ENCODE peak calls at places on chromosomes 1 and 21, in eight cellular contexts. C is ascending aorta, P is IMR-90, G is activated B cell treated with CpG ODN at 0.5 μM for 24 hours, W is astrocyte of the spinal cord, S is OCI-LY7, K is body of pancreas, A is psoas muscle. Q is an unnamed sample.

GRCh38 chr1:206703647-206704046 is 18.9 kb downstream of the MAPKAPK2 start:
- DNase-seq in S (no peak), C (no peak), K (no peak), G (peak), P (peak), W (peak), A (no peak), Q (no peak)

GRCh38 chr1:180029524-180030130 is 75.0 kb downstream of the CEP350 start:
- DNase-seq in W (no peak), G (no peak), C (no peak), S (no peak), P (no peak), K (no peak), A (no peak), Q (no peak)

GRCh38 chr1:20449736-20450311 is 36.2 kb downstream of the CAMK2N1 start:
- DNase-seq in K (no peak), W (no peak), S (no peak), C (no peak), G (no peak), P (peak), A (no peak), Q (no peak)

GRCh38 chr1:149986486-149987296 is 23.8 kb downstream of the OTUD7B start:
- DNase-seq in K (no peak), C (no peak), G (no peak), A (no peak), S (no peak), W (peak), P (peak), Q (no peak)

GRCh38 chr1:6351480-6352137 is 42.0 kb downstream of the ACOT7 start:
- DNase-seq in K (peak), G (no peak), W (no peak), A (peak), S (no peak), C (no peak), P (no peak), Q (no peak)

GRCh38 chr1:43978551-43979260 is at the start of gene B4GALT2:
- DNase-seq in G (peak), W (no peak), P (no peak), C (no peak), A (peak), K (peak), S (no peak), Q (peak)

GRCh38 chr21:44654576-44654950 is at the start of gene KRTAP12-4:
- DNase-seq in W (no peak), P (no peak), K (no peak), C (no peak), G (no peak), S (no peak), A (no peak), Q (no peak)

GRCh38 chr1:65524931-65525296 is 104.4 kb downstream of the LEPR start:
- DNase-seq in K (no peak), S (no peak), W (no peak), A (no peak), P (no peak), G (no peak), C (no peak), Q (no peak)

GRCh38 chr1:234507626-234508387 is 28.8 kb upstream of the TARBP1 start:
- DNase-seq in G (no peak), P (no peak), K (no peak), W (no peak), C (no peak), A (no peak), S (no peak), Q (no peak)

GRCh38 chr1:41492341-41492848 is 7.9 kb upstream of the EDN2 start:
- DNase-seq in K (no peak), S (peak), G (no peak), W (no peak), P (no peak), A (peak), C (no peak), Q (no peak)

GRCh38 chr1:164868990-164869389 is 310.0 kb downstream of the PBX1 start:
- DNase-seq in P (no peak), G (no peak), S (no peak), W (no peak), K (no peak), C (no peak), A (no peak), Q (no peak)

GRCh38 chr1:164863056-164863455 is 304.1 kb downstream of the PBX1 start:
- DNase-seq in S (no peak), P (no peak), K (no peak), A (no peak), C (no peak), G (no peak), W (no peak), Q (no peak)

GRCh38 chr1:164861632-164862031 is 302.6 kb downstream of the PBX1 start:
- DNase-seq in W (no peak), P (no peak), A (no peak), C (no peak), G (no peak), S (no peak), K (no peak), Q (no peak)

DNA sequence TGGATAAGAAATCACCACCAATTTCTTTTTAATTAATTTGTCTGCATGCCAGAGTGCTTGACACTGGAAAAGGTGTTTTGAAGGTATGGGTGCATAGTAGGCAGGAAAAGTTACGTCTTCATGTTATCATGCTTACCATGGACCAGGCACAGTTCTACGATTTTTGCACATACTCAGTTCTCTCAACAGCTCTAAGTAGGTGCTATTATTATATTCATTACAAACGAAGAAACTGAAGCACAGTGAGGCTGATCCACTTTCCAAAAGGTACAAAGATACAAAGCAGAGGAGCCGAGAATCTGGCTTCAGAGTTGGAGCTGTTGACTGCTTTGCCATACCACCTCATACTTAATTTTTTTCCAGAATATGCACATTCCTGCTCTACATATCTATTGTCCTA is 306.4 kb downstream of the PBX1 start:
- DNase-seq in C (no peak), K (no peak), W (no peak), A (no peak), G (no peak), S (no peak), P (no peak), Q (no peak)
- TF ChIP-seq CTCF in C (no peak), K (no peak), W (no peak), A (no peak), G (no peak), S (no peak), P (no peak), Q (no peak)

GRCh38 chr1:106222415-106222814 is 834.1 kb upstream of the PRMT6 start:
- DNase-seq in S (no peak), W (peak), A (no peak), P (no peak), C (no peak), K (no peak), G (no peak), Q (no peak)

GRCh38 chr1:106217765-106218164 is 838.7 kb upstream of the PRMT6 start:
- DNase-seq in A (no peak), K (no peak), S (no peak), G (no peak), P (no peak), C (no peak), W (no peak), Q (no peak)
- TF ChIP-seq CTCF in A (no peak), K (no peak), S (no peak), G (no peak), P (no peak), C (no peak), W (peak), Q (no peak)

DNA sequence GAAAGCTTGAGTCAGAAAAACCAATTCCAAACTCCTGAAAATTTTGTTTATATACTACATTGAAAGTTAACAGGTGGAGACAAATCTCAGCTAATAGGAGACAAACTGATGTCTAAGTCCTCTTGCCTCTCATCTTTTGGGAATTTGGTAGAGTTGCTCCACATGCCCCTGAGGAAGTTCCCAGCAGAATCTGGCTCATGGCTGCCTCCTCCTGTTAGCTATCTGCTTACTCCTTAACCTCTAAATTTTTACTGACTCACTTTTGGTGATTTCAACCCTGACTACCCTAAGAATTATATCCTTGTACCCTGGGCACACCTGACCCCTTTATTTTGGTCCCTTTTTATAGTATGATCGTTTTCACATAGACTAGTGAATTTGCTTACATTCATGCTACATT is 633.7 kb upstream of the USP24 start:
- DNase-seq in C (no peak), P (peak), A (no peak), K (no peak), S (no peak), W (no peak), G (no peak), Q (no peak)
- TF ChIP-seq CTCF in C (peak), P (peak), A (no peak), K (no peak), S (no peak), W (peak), G (no peak), Q (no peak)

GRCh38 chr21:45816794-45817193 is 164.8 kb upstream of the COL6A1 start:
- DNase-seq in P (no peak), S (no peak), A (no peak), C (no peak), G (no peak), K (no peak), W (no peak), Q (no peak)

GRCh38 chr21:45819478-45820170 is 161.9 kb upstream of the COL6A1 start:
- DNase-seq in P (no peak), A (peak), S (no peak), C (no peak), W (peak), G (no peak), K (no peak), Q (no peak)

GRCh38 chr21:45818904-45819285 is 162.7 kb upstream of the COL6A1 start:
- DNase-seq in C (no peak), W (peak), A (no peak), K (no peak), S (no peak), P (peak), G (no peak), Q (peak)

GRCh38 chr21:45817345-45817744 is 164.2 kb upstream of the COL6A1 start:
- DNase-seq in P (no peak), W (peak), K (no peak), C (no peak), S (no peak), A (no peak), G (no peak), Q (no peak)

DNA sequence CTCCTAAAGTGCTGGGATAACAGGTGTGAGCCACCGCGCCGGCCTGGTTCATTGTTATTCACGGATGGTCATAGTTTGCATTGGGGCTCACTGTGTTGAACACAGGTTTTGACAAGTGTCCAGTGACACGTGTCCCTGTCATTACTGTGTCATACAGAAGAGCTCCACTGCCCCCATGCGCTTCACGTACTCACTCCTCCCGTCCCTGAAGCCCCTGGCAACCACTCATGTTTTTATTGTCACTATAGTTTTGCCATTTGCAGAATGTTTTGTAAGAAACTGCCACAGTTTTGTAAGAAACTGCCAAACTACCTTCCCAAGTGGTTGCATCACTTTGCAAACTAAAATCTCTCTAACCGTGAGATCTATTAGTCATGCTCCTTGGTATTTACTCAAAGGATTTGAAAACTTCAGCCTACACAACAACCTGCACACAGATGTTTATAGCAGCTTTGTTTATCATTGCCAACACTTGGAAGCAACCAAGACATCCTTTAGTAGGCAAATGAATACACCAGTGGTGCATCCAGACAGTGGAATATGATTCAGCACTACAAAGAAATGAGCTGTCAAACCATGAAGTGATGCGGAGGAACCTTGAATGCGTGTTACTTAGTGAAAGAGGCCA is 163.2 kb upstream of the COL6A1 start:
- DNase-seq in A (no peak), G (no peak), W (no peak), C (no peak), K (no peak), S (peak), P (peak), Q (no peak)
- TF ChIP-seq CTCF in A (no peak), G (no peak), W (no peak), C (no peak), K (no peak), S (no peak), P (no peak), Q (no peak)

GRCh38 chr1:25504706-25505560 is 38.5 kb upstream of the LDLRAP1 start:
- DNase-seq in P (peak), K (no peak), C (no peak), A (no peak), G (no peak), W (no peak), S (peak), Q (no peak)

GRCh38 chr1:25500694-25501093 is 42.7 kb upstream of the LDLRAP1 start:
- DNase-seq in G (no peak), A (no peak), W (no peak), P (no peak), K (no peak), S (no peak), C (no peak), Q (no peak)

GRCh38 chr1:25502957-25503356 is 40.4 kb upstream of the LDLRAP1 start:
- DNase-seq in K (no peak), W (peak), P (peak), C (no peak), A (no peak), S (no peak), G (no peak), Q (no peak)

GRCh38 chr1:25503551-25504426 is 39.6 kb upstream of the LDLRAP1 start:
- DNase-seq in A (peak), W (no peak), G (peak), K (peak), S (peak), C (no peak), P (no peak), Q (peak)

DNA sequence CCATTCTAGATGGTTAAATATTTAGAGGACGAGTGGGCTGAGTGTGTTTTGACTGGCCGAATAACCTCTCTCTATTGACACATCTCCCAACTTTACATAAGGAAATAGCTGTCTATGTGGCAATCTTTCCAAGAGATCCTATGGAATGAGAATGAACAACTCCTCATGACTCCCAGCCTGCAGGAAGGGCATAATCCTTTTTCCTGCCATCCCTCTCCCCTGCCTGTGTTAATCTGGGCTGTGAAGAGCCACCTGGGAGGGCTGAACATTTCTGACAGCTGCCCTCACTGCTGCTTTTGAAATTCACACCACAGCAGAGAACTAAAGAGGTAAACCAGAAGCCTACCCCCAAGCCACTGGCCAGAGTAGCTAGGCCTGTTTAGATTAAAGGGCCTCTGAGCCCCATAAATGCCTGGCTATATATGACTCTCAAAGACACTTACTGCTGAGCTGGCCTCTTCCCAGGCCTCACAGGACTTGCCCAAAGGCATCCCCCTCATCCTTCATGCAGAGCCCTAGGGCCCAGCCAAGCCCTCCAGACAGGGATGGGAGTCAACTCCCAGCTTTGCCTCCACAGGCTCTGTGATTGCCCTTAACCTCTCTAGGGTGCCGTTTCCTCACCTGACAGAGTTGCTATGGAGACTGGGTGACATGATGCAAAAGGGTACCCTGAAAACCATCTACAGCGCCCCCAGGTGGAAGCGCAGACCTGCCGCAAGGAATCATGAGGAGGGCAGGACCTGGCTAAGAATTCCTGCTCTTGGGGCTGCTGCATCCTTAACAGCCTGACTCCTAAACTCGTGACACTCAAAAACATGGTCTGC is 42.0 kb upstream of the LDLRAP1 start:
- DNase-seq in P (peak), A (no peak), K (no peak), G (no peak), W (no peak), C (no peak), S (no peak), Q (no peak)
- TF ChIP-seq CTCF in P (peak), A (no peak), K (no peak), G (no peak), W (peak), C (no peak), S (peak), Q (no peak)

DNA sequence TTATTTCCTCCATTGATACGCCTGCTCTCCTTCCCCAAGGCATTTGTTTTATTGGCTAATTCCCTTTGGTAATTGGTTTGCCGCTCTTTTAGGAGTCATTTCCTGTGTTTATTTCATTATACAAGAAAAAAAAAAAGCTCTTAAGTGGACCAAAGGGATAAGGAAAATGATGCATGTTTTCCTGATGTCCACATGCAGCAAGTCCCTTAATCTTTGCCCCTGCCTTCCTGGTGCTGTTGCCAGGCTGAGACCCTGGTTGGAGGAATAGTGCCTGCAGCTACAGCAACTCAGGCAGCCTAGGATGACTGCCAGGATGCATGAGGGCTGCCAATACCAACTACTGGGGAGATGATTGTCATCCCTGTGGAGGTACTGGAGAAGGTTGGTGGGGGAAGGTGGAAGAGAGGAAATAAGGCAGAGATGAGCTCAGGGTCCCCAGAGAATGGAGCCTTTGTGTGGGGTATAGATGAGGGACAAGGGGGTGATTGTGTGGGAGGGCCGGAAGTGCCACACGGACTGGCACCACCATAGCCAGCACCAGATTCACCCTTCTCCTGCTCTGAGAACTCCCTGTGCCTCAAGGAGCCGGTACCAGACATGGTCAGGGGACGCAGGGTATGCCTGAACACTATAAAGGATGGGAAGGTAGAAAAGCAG is 6.1 kb upstream of the GATAD2B start:
- DNase-seq in S (no peak), G (no peak), K (no peak), A (no peak), C (no peak), W (peak), P (peak), Q (no peak)
- TF ChIP-seq CTCF in S (no peak), G (no peak), K (no peak), A (no peak), C (no peak), W (no peak), P (no peak), Q (no peak)